ENCODE peak calls at places on chromosome 2, in eight cellular contexts. V is hepatocyte, S is A549, X is AG08396, O is left ventricle myocardium superior, Z is aorta, C is prostate gland, K is skeletal muscle cell. R is an unnamed sample.

GRCh38 chr2:181305151-181306123 is 151.7 kb upstream of the ITGA4 start:
- DNase-seq in V (peak; percentile 6), S (no peak), X (no peak), O (peak; percentile 36), Z (no peak), C (no peak), K (no peak), R (peak; percentile 97)

GRCh38 chr2:218805627-218806026 is 23.7 kb downstream of the CYP27A1 start:
- DNase-seq in V (peak; percentile 46), S (no peak), X (peak; percentile 1), O (no peak), Z (no peak), C (peak; percentile 35), K (peak; percentile 43), R (peak; percentile 58)

GRCh38 chr2:233384811-233385488 is 30.7 kb downstream of the DGKD start:
- DNase-seq in V (no peak), S (no peak), X (no peak), O (no peak), Z (no peak), C (no peak), K (no peak), R (peak; percentile 50)

GRCh38 chr2:68849579-68850030 is 21.6 kb downstream of the BMP10 start:
- DNase-seq in V (peak; percentile 46), S (peak; percentile 41), X (no peak), O (no peak), Z (no peak), C (no peak), K (no peak), R (no peak)

GRCh38 chr2:225615514-225615913 is 216.0 kb downstream of the NYAP2 start:
- DNase-seq in V (no peak), S (no peak), X (no peak), O (no peak), Z (no peak), C (no peak), K (no peak), R (no peak)

GRCh38 chr2:68282814-68283812 is 30.8 kb upstream of the PPP3R1 start:
- DNase-seq in V (peak; percentile 54), S (peak; percentile 69), X (peak; percentile 52), O (no peak), Z (no peak), C (peak; percentile 21), K (peak; percentile 13), R (peak; percentile 71)

GRCh38 chr2:238875161-238875530 is 27.3 kb downstream of the TWIST2 start:
- DNase-seq in V (no peak), S (no peak), X (peak; percentile 47), O (no peak), Z (no peak), C (no peak), K (no peak), R (no peak)

GRCh38 chr2:17813742-17814458 is 2.4 kb upstream of the MSGN1 start:
- DNase-seq in V (no peak), S (no peak), X (no peak), O (peak; percentile 63), Z (peak; percentile 66), C (no peak), K (peak; percentile 64), R (peak; percentile 89)

GRCh38 chr2:42792583-42793313 is at the start of gene HAAO:
- DNase-seq in V (peak; percentile 92), S (no peak), X (peak; percentile 49), O (peak; percentile 80), Z (peak; percentile 81), C (no peak), K (no peak), R (peak; percentile 74)

GRCh38 chr2:23556929-23557328 is 171.9 kb downstream of the KLHL29 start:
- DNase-seq in V (no peak), S (no peak), X (no peak), O (no peak), Z (no peak), C (peak; percentile 24), K (no peak), R (no peak)

GRCh38 chr2:24855703-24856102 is 62.5 kb downstream of the CENPO start:
- DNase-seq in V (peak; percentile 67), S (no peak), X (no peak), O (peak; percentile 71), Z (peak; percentile 72), C (no peak), K (peak; percentile 57), R (no peak)

GRCh38 chr2:74747411-74748080 is 86.4 kb upstream of the HK2 start:
- DNase-seq in V (peak; percentile 50), S (no peak), X (peak; percentile 60), O (no peak), Z (peak; percentile 53), C (no peak), K (peak; percentile 71), R (no peak)

GRCh38 chr2:27776097-27776496 is 4.6 kb downstream of the MRPL33 start:
- DNase-seq in V (peak; percentile 54), S (no peak), X (peak; percentile 42), O (peak; percentile 60), Z (no peak), C (peak; percentile 46), K (no peak), R (no peak)

GRCh38 chr2:112494839-112495238 is 12.9 kb downstream of the TTL start:
- DNase-seq in V (no peak), S (no peak), X (no peak), O (no peak), Z (no peak), C (no peak), K (no peak), R (no peak)

GRCh38 chr2:218406949-218407703 is 7.5 kb downstream of the CTDSP1 start:
- DNase-seq in V (peak; percentile 50), S (no peak), X (no peak), O (peak; percentile 83), Z (peak; percentile 81), C (peak; percentile 74), K (no peak), R (peak; percentile 52)

GRCh38 chr2:238667008-238667407 is 180.9 kb upstream of the TWIST2 start:
- DNase-seq in V (no peak), S (no peak), X (no peak), O (no peak), Z (no peak), C (no peak), K (no peak), R (no peak)

GRCh38 chr2:100214265-100214961 is 72.0 kb upstream of the AFF3 start:
- DNase-seq in V (peak; percentile 76), S (no peak), X (no peak), O (peak; percentile 64), Z (peak; percentile 72), C (no peak), K (no peak), R (no peak)

GRCh38 chr2:72915076-72915906 is 2.0 kb upstream of the EMX1 start:
- DNase-seq in V (peak; percentile 3), S (no peak), X (no peak), O (no peak), Z (peak; percentile 23), C (no peak), K (no peak), R (no peak)

GRCh38 chr2:210647151-210647550 is 90.8 kb downstream of the CPS1 start:
- DNase-seq in V (no peak), S (no peak), X (no peak), O (no peak), Z (no peak), C (no peak), K (no peak), R (no peak)

R was measured in GM12865.